ENCODE peak calls at places on chromosomes 2 and 18, in four cellular contexts. N is activated gamma-delta T cell treated with Interleukin-2 at 50 U/mL for 16 hours, S is non-pigmented ciliary epithelial cell, L is A549. M is an unnamed sample.

GRCh38 chr2:135916232-135916631 is 40.0 kb upstream of the MCM6 start:
- DNase-seq in N (no peak), S (peak; percentile 10), L (peak; percentile 35), M (no peak)

GRCh38 chr2:54586062-54586982 is 130.2 kb downstream of the SPTBN1 start:
- DNase-seq in N (no peak), S (no peak), L (no peak), M (no peak)

GRCh38 chr2:145258903-145259579 is 739.1 kb upstream of the ZEB2 start:
- DNase-seq in N (no peak), S (peak; percentile 27), L (no peak), M (no peak)

GRCh38 chr2:219029829-219030165 is 11.5 kb downstream of the CFAP65 start:
- DNase-seq in N (peak; percentile 71), S (peak; percentile 32), L (peak; percentile 80), M (peak; percentile 58)

GRCh38 chr2:12730265-12730664 is 13.5 kb downstream of the TRIB2 start:
- DNase-seq in N (no peak), S (no peak), L (no peak), M (no peak)

GRCh38 chr2:206477296-206477695 is 34.0 kb downstream of the ADAM23 start:
- DNase-seq in N (no peak), S (peak; percentile 40), L (no peak), M (no peak)

GRCh38 chr2:207482630-207483029 is 47.1 kb upstream of the CREB1 start:
- DNase-seq in N (no peak), S (no peak), L (no peak), M (no peak)

GRCh38 chr2:109302319-109302718 is 173.3 kb downstream of the SH3RF3 start:
- DNase-seq in N (no peak), S (no peak), L (no peak), M (no peak)

GRCh38 chr2:154533300-154533940 is 165.1 kb upstream of the KCNJ3 start:
- DNase-seq in N (no peak), S (no peak), L (no peak), M (no peak)

GRCh38 chr2:215619989-215620388 is 184.1 kb upstream of the FN1 start:
- DNase-seq in N (no peak), S (no peak), L (peak; percentile 74), M (peak; percentile 62)

GRCh38 chr2:159124441-159124911 is 156.0 kb downstream of the TANC1 start:
- DNase-seq in N (peak; percentile 24), S (peak; percentile 78), L (peak; percentile 63), M (peak; percentile 86)

GRCh38 chr18:74497308-74497640 is 1.1 kb downstream of the CNDP2 start:
- DNase-seq in N (no peak), S (no peak), L (no peak), M (no peak)

GRCh38 chr18:46298511-46298910 is 194.3 kb downstream of the HAUS1 start:
- DNase-seq in N (no peak), S (no peak), L (no peak), M (no peak)

GRCh38 chr2:88125344-88125923 is 2.4 kb downstream of the FABP1 start:
- DNase-seq in N (no peak), S (no peak), L (no peak), M (no peak)

GRCh38 chr2:100642425-100642824 is 79.6 kb downstream of the PDCL3 start:
- DNase-seq in N (no peak), S (no peak), L (no peak), M (no peak)

GRCh38 chr2:201807452-201807980 is 1.2 kb downstream of the CDK15 start:
- DNase-seq in N (no peak), S (no peak), L (no peak), M (no peak)

GRCh38 chr2:82340578-82341053 is 2036.1 kb upstream of the LRRTM1 start:
- DNase-seq in N (no peak), S (no peak), L (no peak), M (no peak)

GRCh38 chr2:168427451-168427850 is 28.6 kb upstream of the CERS6 start:
- DNase-seq in N (no peak), S (peak; percentile 93), L (no peak), M (no peak)

GRCh38 chr18:60372598-60372997 is at the start of gene MC4R:
- DNase-seq in N (no peak), S (peak; percentile 57), L (peak; percentile 29), M (peak; percentile 20)

GRCh38 chr2:151193576-151193975 is 68.1 kb downstream of the RBM43 start:
- DNase-seq in N (no peak), S (no peak), L (no peak), M (no peak)